ENCODE peak calls at places on chromosome 6, in four cellular contexts. One of them, this sample, is unnamed.

GRCh38 chr6:3471711-3472110 is 14.9 kb upstream of the SLC22A23 start:
- DNase-seq in ovary: no peak
- DNase-seq in stomach: peak; percentile 39
- DNase-seq in natural killer cell: no peak
- DNase-seq in this sample: no peak

GRCh38 chr6:28807682-28808280 is 116.0 kb downstream of the TRIM27 start:
- DNase-seq in ovary: no peak
- DNase-seq in stomach: no peak
- DNase-seq in natural killer cell: no peak
- DNase-seq in this sample: no peak

GRCh38 chr6:6654599-6655575 is 66.4 kb downstream of the LY86 start:
- DNase-seq in ovary: no peak
- DNase-seq in stomach: no peak
- DNase-seq in natural killer cell: no peak
- DNase-seq in this sample: no peak

GRCh38 chr6:156262014-156262413 is 515.2 kb upstream of the ARID1B start:
- DNase-seq in ovary: no peak
- DNase-seq in stomach: no peak
- DNase-seq in natural killer cell: no peak
- DNase-seq in this sample: no peak

GRCh38 chr6:1609662-1610496 is at the start of gene FOXC1:
- DNase-seq in ovary: peak; percentile 92
- DNase-seq in stomach: peak; percentile 85
- DNase-seq in natural killer cell: no peak
- DNase-seq in this sample: peak; percentile 39

GRCh38 chr6:93423542-93423941 is 4.2 kb upstream of the EPHA7 start:
- DNase-seq in ovary: no peak
- DNase-seq in stomach: no peak
- DNase-seq in natural killer cell: no peak
- DNase-seq in this sample: no peak

GRCh38 chr6:15266423-15266996 is 20.6 kb downstream of the JARID2 start:
- DNase-seq in ovary: no peak
- DNase-seq in stomach: no peak
- DNase-seq in natural killer cell: no peak
- DNase-seq in this sample: no peak

GRCh38 chr6:43695078-43695966 is 7.7 kb upstream of the MRPS18A start:
- DNase-seq in ovary: no peak
- DNase-seq in stomach: peak; percentile 88
- DNase-seq in natural killer cell: no peak
- DNase-seq in this sample: no peak

GRCh38 chr6:154302111-154302752 is 54.4 kb downstream of the IPCEF1 start:
- DNase-seq in ovary: no peak
- DNase-seq in stomach: no peak
- DNase-seq in natural killer cell: no peak
- DNase-seq in this sample: no peak

GRCh38 chr6:7129360-7129759 is 21.6 kb downstream of the RREB1 start:
- DNase-seq in ovary: no peak
- DNase-seq in stomach: no peak
- DNase-seq in natural killer cell: no peak
- DNase-seq in this sample: no peak

GRCh38 chr6:159520002-159520401 is 173.0 kb downstream of the SOD2 start:
- DNase-seq in ovary: no peak
- DNase-seq in stomach: no peak
- DNase-seq in natural killer cell: no peak
- DNase-seq in this sample: no peak

GRCh38 chr6:157987788-157988699 is 6.4 kb downstream of the SYNJ2 start:
- DNase-seq in ovary: no peak
- DNase-seq in stomach: no peak
- DNase-seq in natural killer cell: no peak
- DNase-seq in this sample: no peak

GRCh38 chr6:136037246-136037884 is 185.9 kb downstream of the PDE7B start:
- DNase-seq in ovary: peak; percentile 50
- DNase-seq in stomach: no peak
- DNase-seq in natural killer cell: no peak
- DNase-seq in this sample: no peak

GRCh38 chr6:150499882-150500312 is 99.8 kb upstream of the PLEKHG1 start:
- DNase-seq in ovary: no peak
- DNase-seq in stomach: no peak
- DNase-seq in natural killer cell: no peak
- DNase-seq in this sample: no peak

GRCh38 chr6:82118150-82118562 is 129.4 kb downstream of the IBTK start:
- DNase-seq in ovary: no peak
- DNase-seq in stomach: no peak
- DNase-seq in natural killer cell: no peak
- DNase-seq in this sample: no peak

GRCh38 chr6:106138151-106138550 is 52.0 kb downstream of the PRDM1 start:
- DNase-seq in ovary: no peak
- DNase-seq in stomach: peak; percentile 21
- DNase-seq in natural killer cell: no peak
- DNase-seq in this sample: no peak

GRCh38 chr6:27668442-27669275 is 195.8 kb upstream of the ZNF184 start:
- DNase-seq in ovary: peak; percentile 80
- DNase-seq in stomach: no peak
- DNase-seq in natural killer cell: no peak
- DNase-seq in this sample: no peak

GRCh38 chr6:142331075-142331551 is 29.3 kb downstream of the ADGRG6 start:
- DNase-seq in ovary: no peak
- DNase-seq in stomach: no peak
- DNase-seq in natural killer cell: no peak
- DNase-seq in this sample: no peak

GRCh38 chr6:153024401-153025017 is 22.0 kb upstream of the MTRF1L start:
- DNase-seq in ovary: no peak
- DNase-seq in stomach: peak; percentile 25
- DNase-seq in natural killer cell: no peak
- DNase-seq in this sample: peak; percentile 53

GRCh38 chr6:53703047-53703446 is 37.5 kb upstream of the KLHL31 start:
- DNase-seq in ovary: no peak
- DNase-seq in stomach: no peak
- DNase-seq in natural killer cell: no peak
- DNase-seq in this sample: no peak

GRCh38 chr6:149508485-149508884 is 23.7 kb upstream of the ZC3H12D start:
- DNase-seq in ovary: no peak
- DNase-seq in stomach: no peak
- DNase-seq in natural killer cell: no peak
- DNase-seq in this sample: no peak

GRCh38 chr6:94478178-94479140 is 1059.1 kb upstream of the EPHA7 start:
- DNase-seq in ovary: no peak
- DNase-seq in stomach: no peak
- DNase-seq in natural killer cell: no peak
- DNase-seq in this sample: peak; percentile 12

GRCh38 chr6:19268117-19268516 is 569.1 kb upstream of the ID4 start:
- DNase-seq in ovary: no peak
- DNase-seq in stomach: no peak
- DNase-seq in natural killer cell: no peak
- DNase-seq in this sample: no peak

GRCh38 chr6:138691595-138692057 is 81.9 kb upstream of the CCDC28A start:
- DNase-seq in ovary: no peak
- DNase-seq in stomach: peak; percentile 35
- DNase-seq in natural killer cell: no peak
- DNase-seq in this sample: no peak

GRCh38 chr6:35016417-35017221 is 124.5 kb downstream of the TCP11 start:
- DNase-seq in ovary: peak; percentile 58
- DNase-seq in stomach: peak; percentile 31
- DNase-seq in natural killer cell: no peak
- DNase-seq in this sample: no peak

GRCh38 chr6:53035549-53036213 is 29.5 kb upstream of the FBXO9 start:
- DNase-seq in ovary: no peak
- DNase-seq in stomach: no peak
- DNase-seq in natural killer cell: no peak
- DNase-seq in this sample: no peak

GRCh38 chr6:14985366-14985765 is 260.5 kb upstream of the JARID2 start:
- DNase-seq in ovary: no peak
- DNase-seq in stomach: no peak
- DNase-seq in natural killer cell: no peak
- DNase-seq in this sample: no peak

GRCh38 chr6:12175626-12176025 is 114.5 kb upstream of the EDN1 start:
- DNase-seq in ovary: no peak
- DNase-seq in stomach: no peak
- DNase-seq in natural killer cell: no peak
- DNase-seq in this sample: no peak

GRCh38 chr6:52576392-52577021 is 353 bp downstream of the TRAM2 start:
- DNase-seq in ovary: peak; percentile 75
- DNase-seq in stomach: peak; percentile 54
- DNase-seq in natural killer cell: no peak
- DNase-seq in this sample: peak; percentile 37

GRCh38 chr6:108874470-108875160 is 26.4 kb downstream of the ARMC2 start:
- DNase-seq in ovary: no peak
- DNase-seq in stomach: no peak
- DNase-seq in natural killer cell: peak; percentile 36
- DNase-seq in this sample: no peak

GRCh38 chr6:48563426-48563825 is 452.4 kb upstream of the PTCHD4 start:
- DNase-seq in ovary: no peak
- DNase-seq in stomach: no peak
- DNase-seq in natural killer cell: no peak
- DNase-seq in this sample: no peak

GRCh38 chr6:15804461-15804784 is 141.6 kb upstream of the DTNBP1 start:
- DNase-seq in ovary: no peak
- DNase-seq in stomach: no peak
- DNase-seq in natural killer cell: no peak
- DNase-seq in this sample: no peak

GRCh38 chr6:78910611-78911134 is 43.3 kb downstream of the IRAK1BP1 start:
- DNase-seq in ovary: no peak
- DNase-seq in stomach: no peak
- DNase-seq in natural killer cell: no peak
- DNase-seq in this sample: no peak

GRCh38 chr6:166559211-166559610 is 27.3 kb downstream of the RAMACL start:
- DNase-seq in ovary: no peak
- DNase-seq in stomach: no peak
- DNase-seq in natural killer cell: no peak
- DNase-seq in this sample: no peak

GRCh38 chr6:148398686-148399085 is 56.0 kb downstream of the SASH1 start:
- DNase-seq in ovary: no peak
- DNase-seq in stomach: no peak
- DNase-seq in natural killer cell: no peak
- DNase-seq in this sample: no peak

GRCh38 chr6:10314163-10314955 is 100.5 kb downstream of the TFAP2A start:
- DNase-seq in ovary: no peak
- DNase-seq in stomach: no peak
- DNase-seq in natural killer cell: no peak
- DNase-seq in this sample: no peak

GRCh38 chr6:105077592-105078463 is 102.0 kb downstream of the POPDC3 start:
- DNase-seq in ovary: no peak
- DNase-seq in stomach: no peak
- DNase-seq in natural killer cell: no peak
- DNase-seq in this sample: peak; percentile 5

GRCh38 chr6:9878535-9878934 is 536.3 kb downstream of the TFAP2A start:
- DNase-seq in ovary: no peak
- DNase-seq in stomach: no peak
- DNase-seq in natural killer cell: no peak
- DNase-seq in this sample: no peak

GRCh38 chr6:31922942-31923341 is 4.6 kb upstream of the C2 start:
- DNase-seq in ovary: no peak
- DNase-seq in stomach: peak; percentile 32
- DNase-seq in natural killer cell: no peak
- DNase-seq in this sample: no peak